ENCODE peak calls at places on chromosome 4, in five cellular contexts. Q is effector memory CD8-positive, alpha-beta T cell; A is lower leg skin; S is activated CD8-positive, alpha-beta memory T cell treated with anti-CD3 and anti-CD28 coated beads for 1 hour; X is renal cortical epithelial cell. I is an unnamed sample.

GRCh38 chr4:6632125-6632524 is 8.4 kb upstream of the MRFAP1 start:
- DNase-seq in Q (no peak), A (no peak), S (no peak), X (no peak), I (no peak)

GRCh38 chr4:177441061-177441802 is 1.0 kb downstream of the AGA start:
- DNase-seq in Q (no peak), A (peak), S (no peak), X (peak), I (peak)

GRCh38 chr4:36165256-36166005 is 78.9 kb downstream of the ARAP2 start:
- DNase-seq in Q (no peak), A (no peak), S (no peak), X (peak), I (peak)

GRCh38 chr4:101356928-101357327 is 9.6 kb upstream of the PPP3CA start:
- DNase-seq in Q (no peak), A (no peak), S (no peak), X (peak), I (peak)

GRCh38 chr4:27098034-27098433 is 237.4 kb downstream of the STIM2 start:
- DNase-seq in Q (no peak), A (no peak), S (no peak), X (no peak), I (no peak)

GRCh38 chr4:78691333-78691732 is 84.8 kb upstream of the BMP2K start:
- DNase-seq in Q (no peak), A (no peak), S (no peak), X (no peak), I (no peak)

GRCh38 chr4:155769092-155769491 is 10.3 kb downstream of the GUCY1B1 start:
- DNase-seq in Q (no peak), A (no peak), S (no peak), X (no peak), I (no peak)

GRCh38 chr4:8391972-8392371 is 48.6 kb downstream of the ACOX3 start:
- DNase-seq in Q (no peak), A (peak), S (no peak), X (peak), I (peak)

GRCh38 chr4:143411527-143412480 is 75.1 kb downstream of the GAB1 start:
- DNase-seq in Q (no peak), A (no peak), S (no peak), X (peak), I (no peak)

I was measured in bronchial epithelial cell.